ENCODE peak calls at places on chromosomes 11 and 22, in five cellular contexts. Y is AG10803; D is CD4-positive, alpha-beta T cell; A is dorsolateral prefrontal cortex; L is LNCaP clone FGC. N is an unnamed sample.

GRCh38 chr11:47443028-47443700 is 5.8 kb downstream of the RAPSN start:
- DNase-seq in Y (no peak), D (no peak), A (no peak), L (no peak), N (no peak)

GRCh38 chr22:45163417-45164216 is at the start of gene NUP50:
- DNase-seq in Y (peak; percentile 95), D (peak; percentile 95), A (peak; percentile 94), L (peak; percentile 80), N (peak; percentile 97)

GRCh38 chr22:49240016-49240380 is 587.7 kb downstream of the BRD1 start:
- DNase-seq in Y (no peak), D (no peak), A (no peak), L (no peak), N (no peak)

GRCh38 chr11:61820174-61820573 is 3.4 kb upstream of the FADS1 start:
- DNase-seq in Y (peak; percentile 28), D (no peak), A (no peak), L (no peak), N (no peak)

GRCh38 chr22:47297261-47298016 is 535.0 kb downstream of the TBC1D22A start:
- DNase-seq in Y (no peak), D (no peak), A (no peak), L (no peak), N (no peak)

GRCh38 chr11:123551085-123551484 is 103.3 kb downstream of the SCN3B start:
- DNase-seq in Y (no peak), D (no peak), A (no peak), L (no peak), N (no peak)

GRCh38 chr11:11366793-11367192 is 13.7 kb upstream of the CSNK2A3 start:
- DNase-seq in Y (no peak), D (no peak), A (no peak), L (no peak), N (no peak)

GRCh38 chr11:107043242-107043991 is 25.1 kb upstream of the GUCY1A2 start:
- DNase-seq in Y (peak; percentile 96), D (no peak), A (no peak), L (no peak), N (no peak)

GRCh38 chr11:9753031-9753430 is 89.2 kb downstream of the SWAP70 start:
- DNase-seq in Y (peak; percentile 74), D (no peak), A (no peak), L (no peak), N (no peak)

GRCh38 chr22:24063361-24063760 is 52.3 kb downstream of the CABIN1 start:
- DNase-seq in Y (no peak), D (no peak), A (no peak), L (no peak), N (no peak)

GRCh38 chr11:62010935-62011528 is 43.6 kb upstream of the FTH1 start:
- DNase-seq in Y (no peak), D (no peak), A (no peak), L (no peak), N (no peak)

GRCh38 chr11:37946155-37946766 is 1348.2 kb upstream of the RAG2 start:
- DNase-seq in Y (peak; percentile 5), D (no peak), A (no peak), L (peak; percentile 62), N (no peak)

GRCh38 chr11:77457340-77457739 is 16.6 kb downstream of the PAK1 start:
- DNase-seq in Y (no peak), D (no peak), A (no peak), L (no peak), N (no peak)

GRCh38 chr22:29154364-29155048 is 51.2 kb upstream of the EMID1 start:
- DNase-seq in Y (peak; percentile 48), D (peak; percentile 69), A (peak; percentile 79), L (no peak), N (peak; percentile 37)

GRCh38 chr11:120645639-120646038 is 134.1 kb downstream of the GRIK4 start:
- DNase-seq in Y (no peak), D (no peak), A (no peak), L (no peak), N (no peak)

GRCh38 chr11:86041975-86042378 is 26.9 kb downstream of the PICALM start:
- DNase-seq in Y (peak; percentile 93), D (no peak), A (no peak), L (peak; percentile 73), N (no peak)

GRCh38 chr11:125193158-125193557 is 28.6 kb downstream of the PKNOX2 start:
- DNase-seq in Y (no peak), D (no peak), A (no peak), L (no peak), N (no peak)

GRCh38 chr22:37635157-37635556 is 4.3 kb upstream of the SH3BP1 start:
- DNase-seq in Y (no peak), D (no peak), A (no peak), L (no peak), N (no peak)

GRCh38 chr11:131867457-131868257 is 497.2 kb downstream of the NTM start:
- DNase-seq in Y (peak; percentile 86), D (no peak), A (peak; percentile 83), L (peak; percentile 38), N (no peak)

GRCh38 chr11:82701847-82702520 is 31.7 kb downstream of the FAM181B start:
- DNase-seq in Y (peak; percentile 17), D (no peak), A (no peak), L (no peak), N (no peak)

GRCh38 chr11:18522388-18522787 is 4.4 kb downstream of the TSG101 start:
- DNase-seq in Y (peak; percentile 3), D (no peak), A (no peak), L (no peak), N (no peak)

GRCh38 chr11:102226702-102227101 is 90.6 kb upstream of the BIRC3 start:
- DNase-seq in Y (peak; percentile 25), D (no peak), A (no peak), L (no peak), N (no peak)

GRCh38 chr22:47202819-47203553 is 440.5 kb downstream of the TBC1D22A start:
- DNase-seq in Y (no peak), D (no peak), A (no peak), L (no peak), N (no peak)

GRCh38 chr11:120239713-120240640 is at the start of gene POU2F3:
- DNase-seq in Y (no peak), D (no peak), A (no peak), L (no peak), N (no peak)

GRCh38 chr11:133202816-133203215 is 329.5 kb downstream of the OPCML start:
- DNase-seq in Y (no peak), D (no peak), A (no peak), L (no peak), N (no peak)

GRCh38 chr11:118882489-118882888 is 1.2 kb upstream of the CXCR5 start:
- DNase-seq in Y (peak; percentile 24), D (no peak), A (no peak), L (no peak), N (no peak)

GRCh38 chr11:116432301-116432700 is 340.5 kb downstream of the BUD13 start:
- DNase-seq in Y (no peak), D (no peak), A (no peak), L (no peak), N (no peak)

DNA sequence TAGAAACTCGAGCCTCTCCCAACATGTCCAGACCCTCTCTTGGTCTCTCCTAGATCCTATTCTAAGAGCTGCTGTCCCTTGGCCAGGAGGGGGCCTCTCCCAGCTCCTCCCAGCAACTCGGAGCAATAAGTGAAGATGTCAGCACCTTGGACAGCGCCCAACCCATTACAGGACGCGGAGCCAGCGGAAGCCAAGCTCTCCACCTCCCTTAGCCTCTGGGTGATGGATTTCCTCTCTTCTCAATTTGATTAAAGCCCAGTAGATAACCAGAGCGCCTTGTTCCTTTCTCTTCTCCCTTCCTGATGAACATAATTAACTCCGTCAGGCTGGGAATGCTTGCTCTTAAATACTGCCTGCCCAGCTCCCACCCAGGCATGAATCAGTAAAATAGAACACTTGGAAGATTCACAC is 26.2 kb upstream of the TPBGL start:
- DNase-seq in Y (peak; percentile 54), D (peak; percentile 65), A (no peak), L (peak; percentile 40), N (peak; percentile 38)
- TF ChIP-seq CTCF in Y (peak; percentile 42), D (no peak), A (peak; percentile 22), L (peak; percentile 30), N (no peak)

DNA sequence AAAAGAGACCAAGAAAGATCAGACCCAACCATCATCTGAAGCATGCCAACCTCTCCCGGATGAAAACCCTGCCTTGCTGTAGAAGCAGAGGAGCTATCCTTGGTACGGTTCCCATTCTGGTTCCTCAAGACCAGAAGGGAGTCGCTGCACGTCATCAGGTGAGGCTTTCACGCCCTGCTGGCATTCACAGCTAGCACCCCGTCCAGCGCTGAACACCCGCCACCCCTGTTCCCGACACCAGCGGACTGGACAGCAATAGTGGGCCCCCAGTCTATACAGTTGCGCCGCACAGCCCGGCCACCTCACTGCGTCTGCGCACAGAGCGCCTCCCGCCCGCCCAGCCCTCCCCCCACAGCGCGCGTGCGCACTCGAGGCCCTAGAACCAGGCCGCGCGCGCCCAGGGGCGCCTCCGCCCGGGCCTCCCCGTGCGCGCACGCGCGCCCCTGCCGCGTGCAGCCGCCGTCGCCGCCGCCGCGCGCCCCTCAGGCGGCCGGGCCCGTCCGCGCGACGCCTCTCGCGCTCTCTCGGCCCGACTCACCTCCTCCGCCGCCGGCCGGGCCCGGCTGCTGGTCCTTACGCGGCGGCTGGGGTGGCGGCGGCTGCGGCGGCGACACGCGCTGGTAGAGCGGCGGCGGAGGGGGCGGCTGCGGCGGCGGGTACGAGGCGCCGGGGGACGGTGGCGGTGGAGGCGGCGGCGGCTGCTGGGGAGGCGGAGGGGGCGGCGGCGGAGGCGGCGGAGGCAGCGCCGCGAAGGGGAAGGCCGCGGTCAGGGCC is 706 bp downstream of the SF1 start:
- DNase-seq in Y (peak; percentile 74), D (peak; percentile 80), A (peak; percentile 83), L (peak; percentile 51), N (peak; percentile 79)
- TF ChIP-seq CTCF in Y (no peak), D (no peak), A (no peak), L (no peak), N (no peak)

DNA sequence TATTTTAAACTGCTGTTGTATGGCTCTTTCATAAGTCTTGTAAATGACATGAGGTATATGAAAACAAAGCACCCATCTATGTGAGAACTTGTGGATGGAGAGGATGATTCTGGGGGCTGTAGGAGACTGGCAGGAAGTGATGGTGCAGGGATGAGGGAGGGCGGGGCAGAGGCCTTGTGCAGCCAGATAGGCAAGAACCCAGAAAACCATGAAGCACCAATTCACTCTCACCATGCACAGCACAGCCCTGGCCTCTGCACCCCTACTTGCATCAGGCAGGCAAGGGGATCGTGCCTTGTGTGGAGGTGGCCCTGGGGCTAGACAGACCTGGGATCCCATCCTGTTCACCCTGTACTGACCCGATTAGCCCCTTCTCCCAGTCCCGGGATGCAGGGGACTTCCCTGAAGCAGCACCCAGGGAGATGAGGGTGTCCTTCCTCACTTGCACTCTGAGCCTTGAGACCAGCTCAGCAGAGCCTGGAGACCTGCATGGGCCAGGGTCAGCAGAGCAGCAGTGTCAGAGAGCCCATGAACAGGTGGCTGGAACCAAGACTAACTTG is 85.5 kb downstream of the MORC2 start:
- DNase-seq in Y (no peak), D (no peak), A (no peak), L (no peak), N (no peak)
- TF ChIP-seq CTCF in Y (no peak), D (no peak), A (no peak), L (no peak), N (no peak)

GRCh38 chr11:34789196-34789834 is 126.9 kb downstream of the APIP start:
- DNase-seq in Y (no peak), D (no peak), A (no peak), L (no peak), N (no peak)

GRCh38 chr11:34788642-34789041 is 127.5 kb downstream of the APIP start:
- DNase-seq in Y (no peak), D (no peak), A (no peak), L (peak; percentile 8), N (no peak)

GRCh38 chr11:34787348-34787747 is 128.8 kb downstream of the APIP start:
- DNase-seq in Y (no peak), D (no peak), A (no peak), L (no peak), N (no peak)

GRCh38 chr11:34790620-34791019 is 125.6 kb downstream of the APIP start:
- DNase-seq in Y (no peak), D (no peak), A (no peak), L (no peak), N (no peak)

GRCh38 chr11:34787899-34788298 is 128.3 kb downstream of the APIP start:
- DNase-seq in Y (no peak), D (no peak), A (no peak), L (no peak), N (no peak)
- TF ChIP-seq CTCF in Y (no peak), D (no peak), A (no peak), L (no peak), N (no peak)